ENCODE peak calls at places on chromosomes 7 and 10, in four cellular contexts. F, E, S and B are unnamed samples.
A peak's percentile ranks its signal among the peaks of the same experiment; 100 is the strongest.

GRCh38 chr10:121510201-121510771 is 88.0 kb downstream of the FGFR2 start:
- DNase-seq in S (no peak), F (no peak), E (no peak), B (peak; percentile 88)

GRCh38 chr7:139588632-139589031 is 65.1 kb downstream of the CLEC2L start:
- DNase-seq in S (no peak), E (no peak), F (peak; percentile 41), B (no peak)

GRCh38 chr10:23433710-23434109 is 5.2 kb upstream of the OTUD1 start:
- DNase-seq in S (no peak), E (no peak), F (no peak), B (no peak)

GRCh38 chr10:95865814-95866447 is 41.8 kb upstream of the CC2D2B start:
- DNase-seq in S (no peak), F (no peak), E (no peak), B (no peak)

GRCh38 chr10:132264966-132265877 is 42.5 kb downstream of the STK32C start:
- DNase-seq in S (no peak), F (peak; percentile 9), E (no peak), B (peak; percentile 17)

GRCh38 chr10:128465697-128466096 is 339.5 kb upstream of the MKI67 start:
- DNase-seq in F (no peak), S (no peak), E (no peak), B (no peak)

GRCh38 chr10:95758351-95759025 is 2.5 kb downstream of the ENTPD1 start:
- DNase-seq in S (no peak), E (no peak), F (no peak), B (no peak)

GRCh38 chr10:69220510-69220909 is 378 bp downstream of the HKDC1 start:
- DNase-seq in F (no peak), E (no peak), S (no peak), B (no peak)

GRCh38 chr7:100866721-100867039 is 507 bp upstream of the TRIP6 start:
- DNase-seq in E (no peak), F (no peak), S (no peak), B (no peak)

GRCh38 chr7:73703225-73703624 is 16.2 kb downstream of the STX1A start:
- DNase-seq in E (no peak), F (no peak), S (no peak), B (no peak)

GRCh38 chr10:46175311-46175710 is 111.5 kb upstream of the ANTXRL start:
- DNase-seq in E (no peak), F (no peak), S (no peak), B (no peak)

GRCh38 chr10:34681933-34682332 is 133.2 kb downstream of the PARD3 start:
- DNase-seq in E (no peak), F (no peak), S (no peak), B (no peak)

GRCh38 chr10:124596914-124597676 is 135.5 kb downstream of the LHPP start:
- DNase-seq in F (no peak), E (no peak), S (peak; percentile 22), B (no peak)

GRCh38 chr7:157789942-157790341 is 453.1 kb downstream of the DNAJB6 start:
- DNase-seq in S (no peak), E (no peak), F (no peak), B (no peak)

GRCh38 chr7:156802214-156802613 is 90.8 kb downstream of the LMBR1 start:
- DNase-seq in S (no peak), F (no peak), E (no peak), B (no peak)

GRCh38 chr7:272631-273030 is 17.3 kb upstream of the FOXL3 start:
- DNase-seq in S (no peak), F (no peak), E (no peak), B (no peak)

GRCh38 chr10:122121059-122121458 is 132.1 kb downstream of the TACC2 start:
- DNase-seq in S (no peak), F (no peak), E (no peak), B (no peak)